ENCODE peak calls at places on chromosomes 5 and 9, in five cellular contexts. A is fibroblast of pulmonary artery, T is Calu3, M is suprapubic skin, G is left ventricle myocardium inferior. P is an unnamed sample.

GRCh38 chr5:9544502-9545300 is 1.2 kb downstream of the SEMA5A start:
- DNase-seq in A (peak), G (peak), T (peak), M (peak), P (no peak)

GRCh38 chr5:175894805-175895204 is 23.4 kb downstream of the CPLX2 start:
- DNase-seq in A (no peak), G (no peak), M (no peak), T (no peak), P (no peak)

GRCh38 chr9:94079236-94079635 is 5.0 kb upstream of the PTPDC1 start:
- DNase-seq in A (no peak), M (no peak), T (no peak), G (no peak), P (no peak)

GRCh38 chr9:70412678-70413426 is 1.6 kb downstream of the KLF9 start:
- DNase-seq in G (peak), A (peak), M (peak), T (peak), P (no peak)

GRCh38 chr9:97563458-97564135 is 62.1 kb downstream of the TMOD1 start:
- DNase-seq in T (no peak), A (no peak), M (no peak), G (no peak), P (no peak)

GRCh38 chr5:126044111-126044668 is 379.0 kb upstream of the GRAMD2B start:
- DNase-seq in T (peak), M (no peak), G (no peak), A (peak), P (no peak)

GRCh38 chr5:73591698-73592501 is 26.4 kb downstream of the UTP15 start:
- DNase-seq in A (peak), M (no peak), G (no peak), T (peak), P (no peak)

GRCh38 chr9:72623156-72623555 is 101.7 kb downstream of the TMC1 start:
- DNase-seq in M (no peak), T (no peak), G (no peak), A (no peak), P (no peak)

GRCh38 chr5:147208134-147208533 is 26.7 kb upstream of the STK32A start:
- DNase-seq in M (no peak), G (no peak), A (peak), T (no peak), P (no peak)

GRCh38 chr9:19208653-19209052 is 21.8 kb upstream of the DENND4C start:
- DNase-seq in M (no peak), A (no peak), T (no peak), G (no peak), P (no peak)

GRCh38 chr5:50969207-50970145 is 303.0 kb downstream of the PARP8 start:
- DNase-seq in T (no peak), A (no peak), M (no peak), G (no peak), P (no peak)

GRCh38 chr9:75200892-75201470 is 112.7 kb downstream of the OSTF1 start:
- DNase-seq in G (no peak), M (no peak), A (peak), T (peak), P (peak)

GRCh38 chr5:140549237-140550144 is 2.0 kb downstream of the EIF4EBP3 start:
- DNase-seq in T (peak), G (no peak), M (peak), A (peak), P (peak)

GRCh38 chr5:81782811-81783210 is 31.9 kb upstream of the SSBP2 start:
- DNase-seq in A (peak), T (no peak), G (no peak), M (no peak), P (no peak)

GRCh38 chr5:89168766-89169165 is 285.8 kb upstream of the MEF2C start:
- DNase-seq in T (no peak), A (no peak), M (no peak), G (no peak), P (no peak)

GRCh38 chr9:72232778-72233177 is 83.5 kb downstream of the GDA start:
- DNase-seq in A (no peak), T (no peak), M (no peak), G (no peak), P (no peak)

GRCh38 chr9:114899461-114899860 is 30.9 kb downstream of the TNFSF8 start:
- DNase-seq in G (no peak), T (no peak), A (no peak), M (no peak), P (no peak)

GRCh38 chr9:106875548-106875947 is 12.6 kb downstream of the ZNF462 start:
- DNase-seq in T (no peak), G (no peak), M (no peak), A (peak), P (no peak)

GRCh38 chr5:36356915-36357314 is 55.2 kb upstream of the RANBP3L start:
- DNase-seq in M (no peak), A (no peak), T (no peak), G (no peak), P (no peak)

GRCh38 chr5:76714771-76715483 is 999 bp upstream of the F2R start:
- DNase-seq in G (peak), M (no peak), A (no peak), T (no peak), P (no peak)

GRCh38 chr9:130938652-130939404 is at the start of gene FIBCD1:
- DNase-seq in G (no peak), M (no peak), A (no peak), T (peak), P (no peak)

GRCh38 chr9:127224178-127224882 is 40.2 kb upstream of the GARNL3 start:
- DNase-seq in T (peak), G (peak), A (peak), M (peak), P (peak)

DNA sequence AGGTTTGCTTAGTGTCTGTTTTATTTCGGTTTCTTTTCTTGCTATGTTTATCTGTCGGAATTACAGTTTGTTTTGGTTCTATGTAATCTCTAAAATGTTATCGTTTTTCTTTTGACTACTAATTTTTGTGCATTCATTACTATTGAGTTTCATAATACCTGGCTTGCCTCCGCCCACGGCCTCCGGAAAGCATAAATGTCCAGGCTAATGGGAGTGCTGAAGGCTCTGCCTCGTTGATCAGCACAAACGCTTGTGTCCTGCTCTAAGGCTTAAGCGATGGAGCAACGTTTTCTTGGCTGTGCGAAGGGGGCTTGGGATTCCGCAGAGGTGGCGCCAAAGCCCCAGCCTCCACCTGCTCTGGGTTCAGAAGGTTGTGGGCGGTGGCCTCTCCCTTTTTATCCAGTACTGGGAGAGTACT is 19.8 kb downstream of the ANXA2R start:
- DNase-seq in T (peak), A (no peak), M (no peak), G (no peak), P (no peak)
- TF ChIP-seq CTCF in T (no peak), A (no peak), M (no peak), G (no peak), P (no peak)

DNA sequence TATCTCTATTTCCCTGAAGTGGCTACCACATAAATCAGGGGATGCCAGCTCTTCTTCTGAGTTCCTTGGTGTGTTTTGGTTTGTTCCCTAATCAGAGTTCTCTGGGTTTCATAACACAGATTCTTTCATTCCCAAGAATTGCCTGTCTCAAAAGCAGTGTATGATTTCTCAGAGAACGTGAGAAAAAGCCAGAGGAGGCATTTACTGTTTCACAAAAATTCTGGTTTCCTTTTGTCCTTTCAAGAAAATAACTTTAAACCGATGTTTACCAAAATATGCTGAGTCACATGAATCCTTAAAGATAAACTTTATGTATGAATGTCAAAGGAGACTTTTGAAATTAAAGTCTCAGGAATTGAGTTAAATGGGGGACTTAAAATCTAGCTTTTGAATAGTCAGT is 314.3 kb downstream of the EBF1 start:
- DNase-seq in G (no peak), A (no peak), M (no peak), T (no peak), P (no peak)
- TF ChIP-seq CTCF in G (no peak), A (no peak), M (no peak), T (no peak), P (no peak)

GRCh38 chr5:110414360-110414759 is 312.1 kb downstream of the TMEM232 start:
- DNase-seq in G (no peak), A (peak), M (no peak), T (peak), P (no peak)
- TF ChIP-seq CTCF in G (peak), A (peak), M (no peak), T (no peak), P (peak)

GRCh38 chr5:151224372-151224771 is 480 bp upstream of the CCDC69 start:
- DNase-seq in A (no peak), T (no peak), M (no peak), G (no peak), P (no peak)

GRCh38 chr5:151227918-151228447 is 4.1 kb upstream of the CCDC69 start:
- DNase-seq in T (no peak), A (no peak), G (no peak), M (no peak), P (no peak)

GRCh38 chr5:151223447-151224264 is at the start of gene CCDC69:
- DNase-seq in M (no peak), T (peak), A (peak), G (peak), P (peak)

GRCh38 chr5:151225071-151225470 is 1.2 kb upstream of the CCDC69 start:
- DNase-seq in G (no peak), M (no peak), A (no peak), T (no peak), P (no peak)

DNA sequence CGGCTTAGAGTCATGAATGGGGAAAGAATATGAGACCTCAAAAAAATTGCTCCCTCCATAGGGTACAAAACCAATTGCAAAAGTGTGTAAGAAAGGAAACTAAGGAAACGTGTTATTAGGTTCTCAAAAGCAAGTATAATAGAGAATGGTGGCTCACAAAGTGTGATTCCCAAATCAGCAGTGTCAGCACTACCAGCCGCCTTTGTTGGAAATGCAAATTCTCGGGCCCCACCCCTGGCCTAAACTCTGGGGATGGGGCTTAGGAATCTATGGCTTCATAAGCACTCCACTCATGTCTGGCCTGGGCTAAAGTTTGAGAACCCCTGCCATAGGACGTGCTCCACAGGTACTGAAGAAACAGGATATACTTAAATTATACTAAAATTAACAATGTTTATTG is 1.6 kb upstream of the CCDC69 start:
- DNase-seq in G (no peak), M (no peak), A (no peak), T (no peak), P (no peak)
- TF ChIP-seq CTCF in G (no peak), M (no peak), A (no peak), T (no peak), P (no peak)

GRCh38 chr5:171336486-171337206 is 27.6 kb downstream of the TLX3 start:
- DNase-seq in T (peak), M (no peak), A (peak), G (no peak), P (peak)
- TF ChIP-seq CTCF in T (peak), M (no peak), A (peak), G (peak), P (peak)

DNA sequence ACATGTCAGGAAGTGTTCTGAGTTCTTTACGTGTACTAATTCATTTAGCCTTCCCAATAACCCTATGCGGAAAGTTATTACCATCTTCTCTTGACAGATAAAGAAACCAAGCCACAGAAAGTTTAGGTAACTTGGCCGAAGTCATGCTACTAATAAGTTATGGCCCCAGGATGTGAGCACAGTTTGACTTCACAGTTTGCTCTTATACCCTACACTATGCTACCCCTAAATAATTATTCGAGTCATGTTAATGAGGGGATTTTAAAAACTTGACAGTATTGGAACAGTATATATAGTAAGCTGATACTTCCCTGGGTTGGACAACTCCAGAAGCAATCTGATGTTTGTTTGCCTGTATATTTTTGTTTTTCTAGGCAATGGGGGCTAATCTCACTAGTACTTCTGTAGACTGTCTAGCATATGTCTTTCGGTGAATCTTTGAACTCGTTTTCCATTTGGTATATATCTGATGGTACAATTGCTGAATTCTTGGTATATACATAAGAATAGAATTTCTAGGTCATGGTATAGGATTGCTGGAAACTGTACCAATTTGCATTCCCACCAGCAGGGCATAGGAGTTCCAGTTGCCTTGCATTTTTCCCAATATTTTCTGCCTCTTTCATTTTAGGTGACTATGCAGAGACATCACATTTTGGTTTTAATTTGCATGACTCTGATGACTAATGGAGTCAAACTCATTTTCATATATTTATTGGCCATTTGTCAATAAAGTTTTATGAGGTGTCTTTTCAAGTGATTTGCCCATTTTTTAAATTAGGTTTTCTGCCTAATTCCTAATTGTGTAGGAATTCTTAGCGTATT is 29.2 kb upstream of the PDCD1LG2 start:
- DNase-seq in A (no peak), T (no peak), M (no peak), G (no peak), P (no peak)
- TF ChIP-seq CTCF in A (peak), T (no peak), M (no peak), G (no peak), P (no peak)

DNA sequence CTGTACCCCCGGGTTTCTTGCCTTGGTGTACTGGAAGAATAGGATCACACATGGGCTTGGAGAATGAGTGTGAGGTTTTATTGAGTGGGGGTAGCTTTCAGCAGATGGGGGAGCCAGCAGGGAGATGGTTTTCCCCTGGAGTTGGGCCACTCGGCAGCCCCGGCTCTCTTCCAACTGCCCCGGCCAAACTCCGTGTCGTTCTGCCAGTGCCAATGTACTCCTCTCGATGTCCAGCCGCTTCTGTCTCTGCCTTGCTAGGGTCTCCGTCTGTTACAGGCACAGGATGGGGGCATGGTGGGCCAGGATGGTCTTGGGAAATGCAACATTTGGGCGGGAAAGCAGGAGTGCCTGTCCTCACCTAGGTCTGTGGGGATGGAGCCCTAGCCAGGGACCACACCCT is 7.6 kb upstream of the PLPP6 start:
- DNase-seq in A (no peak), T (no peak), G (no peak), M (no peak), P (no peak)
- TF ChIP-seq CTCF in A (no peak), T (no peak), G (no peak), M (no peak), P (no peak)

P was measured in LNCaP clone FGC.